ENCODE peak calls at places on chromosomes 4 and X, in four cellular contexts. I is stimulated activated CD8-positive, alpha-beta memory T cell treated with anti-CD3 and anti-CD28 coated beads, Interleukin-4, amount 100 ng/mL, for 24 hours; A is glutamatergic neuron; J is mesothelial cell of epicardium. N is an unnamed sample.

GRCh38 chrX:129748265-129748664 is 9.5 kb downstream of the XPNPEP2 start:
- DNase-seq in I (no peak), J (no peak), A (no peak), N (no peak)

GRCh38 chrX:100643943-100644587 is at the start of gene SRPX2:
- DNase-seq in I (no peak), A (no peak), J (no peak), N (no peak)

GRCh38 chrX:97267916-97268680 is 384.4 kb downstream of the RPA4 start:
- DNase-seq in I (no peak), J (no peak), A (no peak), N (no peak)

GRCh38 chr4:162061214-162061613 is 102.6 kb downstream of the FSTL5 start:
- DNase-seq in J (no peak), I (no peak), A (no peak), N (peak)

GRCh38 chr4:2799444-2799911 is 6.6 kb downstream of the SH3BP2 start:
- DNase-seq in I (no peak), J (no peak), A (peak), N (no peak)

GRCh38 chrX:112113460-112113859 is 30.9 kb upstream of the TRPC5 start:
- DNase-seq in I (no peak), J (no peak), A (no peak), N (no peak)

GRCh38 chr4:112664611-112665010 is 27.7 kb downstream of the LARP7 start:
- DNase-seq in J (no peak), A (no peak), I (no peak), N (no peak)

GRCh38 chrX:141668371-141668770 is 30.2 kb downstream of the SPANXD start:
- DNase-seq in A (no peak), I (no peak), J (no peak), N (no peak)

GRCh38 chr4:184746532-184746870 is 12.6 kb upstream of the CENPU start:
- DNase-seq in I (no peak), A (no peak), J (no peak), N (no peak)

GRCh38 chrX:132219343-132219768 is at the start of gene RAP2C:
- DNase-seq in A (peak), I (peak), J (no peak), N (peak)